ENCODE peak calls at places on chromosomes 1 and 21, in eight cellular contexts. R is iPS-NIHi11; Y is NCI-H748 treated with DMSO at 0.1 percent for 48 hours; J is anterior cingulate cortex; D is glutamatergic neuron; V is astrocyte of the spinal cord; S is activated naive CD4-positive, alpha-beta T cell treated with anti-CD3 and anti-CD28 coated beads, Interleukin-2, amount 10 ng/mL, durations not matched to agents 7 days and 5 days; Q is A673. K is an unnamed sample.

GRCh38 chr1:165600793-165601192 is 30.2 kb upstream of the MGST3 start:
- DNase-seq in Y (no peak), R (no peak), S (no peak), V (no peak), Q (no peak), J (no peak), D (no peak), K (no peak)

GRCh38 chr21:29712818-29713217 is 227.0 kb downstream of the GRIK1 start:
- DNase-seq in Q (peak; percentile 22), R (no peak), S (no peak), J (no peak), V (no peak), Y (no peak), D (no peak), K (no peak)

GRCh38 chr1:228097333-228098081 is 5.6 kb downstream of the C1orf35 start:
- DNase-seq in V (no peak), S (peak; percentile 18), Q (no peak), R (no peak), D (no peak), J (no peak), Y (no peak), K (no peak)

GRCh38 chr1:179146916-179147315 is 65.0 kb downstream of the TOR3A start:
- DNase-seq in R (no peak), Q (no peak), S (no peak), J (no peak), D (no peak), V (no peak), Y (no peak), K (no peak)

GRCh38 chr1:25916460-25916859 is 10.2 kb upstream of the STMN1 start:
- DNase-seq in Y (no peak), D (no peak), Q (no peak), R (no peak), J (no peak), V (no peak), S (no peak), K (no peak)

GRCh38 chr1:11545793-11546192 is 66.8 kb downstream of the DISP3 start:
- DNase-seq in V (no peak), Q (no peak), Y (no peak), S (no peak), D (no peak), R (no peak), J (no peak), K (no peak)

GRCh38 chr1:212070720-212071302 is 35.3 kb downstream of the DTL start:
- DNase-seq in R (peak; percentile 14), Q (peak; percentile 32), Y (no peak), D (no peak), S (no peak), V (peak; percentile 66), J (no peak), K (peak; percentile 45)

GRCh38 chr1:8438449-8438848 is 120.5 kb downstream of the SLC45A1 start:
- DNase-seq in V (no peak), D (no peak), S (no peak), Q (no peak), R (no peak), Y (no peak), J (no peak), K (no peak)

GRCh38 chr1:61130338-61131000 is 48.1 kb downstream of the NFIA start:
- DNase-seq in Y (no peak), J (no peak), V (no peak), Q (no peak), S (no peak), R (no peak), D (no peak), K (no peak)

GRCh38 chr21:46618738-46619369 is 14.0 kb upstream of the S100B start:
- DNase-seq in R (no peak), S (no peak), J (no peak), V (no peak), Q (no peak), Y (no peak), D (no peak), K (no peak)

GRCh38 chr1:32159189-32159588 is 20.3 kb upstream of the TXLNA start:
- DNase-seq in D (no peak), R (no peak), S (no peak), Y (no peak), Q (no peak), J (no peak), V (no peak), K (no peak)

GRCh38 chr1:152747831-152748230 is 10.0 kb upstream of the KPRP start:
- DNase-seq in Y (no peak), J (no peak), V (no peak), R (no peak), S (no peak), D (no peak), Q (no peak), K (no peak)

K was measured in GM23338.